ENCODE peak calls at places on chromosome 15, in ten cellular contexts. P is iris pigment epithelial cell; E is NCI-H1694 treated with DMSO at 0.1 percent for 48 hours; D is IMR-90; L is mammary epithelial cell; Y is stimulated activated naive CD8-positive, alpha-beta T cell treated with anti-CD3 and anti-CD28 coated beads, Interleukin-15, amount 100 ng/mL, for 72 hours; I is T follicular helper cell; A is substantia nigra; S is fibroblast of pulmonary artery; U is choroid plexus epithelial cell. N is an unnamed sample.

GRCh38 chr15:62491642-62492041 is 326.6 kb upstream of the C2CD4B start:
- DNase-seq in P (peak), E (no peak), D (peak), L (no peak), Y (no peak), I (no peak), A (no peak), S (peak), U (peak), N (no peak)

GRCh38 chr15:84620626-84621025 is 19.8 kb downstream of the ZSCAN2 start:
- DNase-seq in P (no peak), E (no peak), D (no peak), L (no peak), Y (no peak), I (no peak), A (no peak), S (no peak), U (no peak), N (no peak)

GRCh38 chr15:70069716-70070115 is 28.0 kb downstream of the TLE3 start:
- DNase-seq in P (no peak), E (no peak), D (no peak), L (no peak), Y (no peak), I (no peak), A (no peak), S (no peak), U (no peak), N (no peak)

GRCh38 chr15:46312133-46312740 is 677.4 kb downstream of the SQOR start:
- DNase-seq in P (peak), E (peak), D (peak), L (peak), Y (peak), I (peak), A (peak), S (peak), U (peak), N (peak)

GRCh38 chr15:92608866-92609700 is 46.5 kb downstream of the FAM174B start:
- DNase-seq in P (no peak), E (no peak), D (no peak), L (no peak), Y (no peak), I (no peak), A (no peak), S (no peak), U (no peak), N (no peak)

GRCh38 chr15:23397779-23398178 is 43.2 kb downstream of the GOLGA8S start:
- DNase-seq in P (no peak), E (no peak), D (no peak), L (no peak), Y (no peak), I (no peak), A (no peak), S (no peak), U (no peak), N (no peak)

GRCh38 chr15:41568350-41569017 is 9.5 kb downstream of the TYRO3 start:
- DNase-seq in P (peak), E (no peak), D (peak), L (no peak), Y (no peak), I (no peak), A (peak), S (peak), U (peak), N (no peak)

GRCh38 chr15:50854594-50855490 is 53.6 kb upstream of the AP4E1 start:
- DNase-seq in P (peak), E (peak), D (peak), L (peak), Y (no peak), I (no peak), A (no peak), S (peak), U (peak), N (peak)

GRCh38 chr15:90013503-90013937 is 12.4 kb downstream of the ZNF710 start:
- DNase-seq in P (no peak), E (no peak), D (no peak), L (no peak), Y (no peak), I (peak), A (no peak), S (no peak), U (no peak), N (no peak)

GRCh38 chr15:73941044-73941443 is 14.8 kb downstream of the LOXL1 start:
- DNase-seq in P (peak), E (no peak), D (peak), L (no peak), Y (no peak), I (no peak), A (no peak), S (peak), U (peak), N (no peak)

GRCh38 chr15:70788114-70789049 is 25.0 kb upstream of the UACA start:
- DNase-seq in P (peak), E (no peak), D (peak), L (no peak), Y (no peak), I (no peak), A (no peak), S (peak), U (peak), N (no peak)

GRCh38 chr15:41789662-41790061 is 15.4 kb downstream of the MAPKBP1 start:
- DNase-seq in P (no peak), E (no peak), D (no peak), L (no peak), Y (no peak), I (no peak), A (no peak), S (no peak), U (no peak), N (no peak)

GRCh38 chr15:36959746-36960145 is 140.6 kb downstream of the MEIS2 start:
- DNase-seq in P (peak), E (no peak), D (no peak), L (peak), Y (no peak), I (no peak), A (no peak), S (no peak), U (no peak), N (no peak)

GRCh38 chr15:75640483-75641175 is 605 bp upstream of the IMP3 start:
- DNase-seq in P (peak), E (peak), D (peak), L (peak), Y (peak), I (peak), A (no peak), S (peak), U (peak), N (peak)

GRCh38 chr15:39444729-39445470 is 136.0 kb upstream of the THBS1 start:
- DNase-seq in P (no peak), E (no peak), D (no peak), L (no peak), Y (no peak), I (no peak), A (no peak), S (no peak), U (no peak), N (no peak)

GRCh38 chr15:98412852-98413251 is 235.5 kb upstream of the IGF1R start:
- DNase-seq in P (peak), E (no peak), D (no peak), L (no peak), Y (no peak), I (no peak), A (no peak), S (no peak), U (no peak), N (no peak)

GRCh38 chr15:28920781-28921331 is 35.1 kb downstream of the APBA2 start:
- DNase-seq in P (no peak), E (no peak), D (no peak), L (no peak), Y (no peak), I (no peak), A (no peak), S (no peak), U (no peak), N (no peak)

GRCh38 chr15:76393614-76394013 is 57.0 kb downstream of the ISL2 start:
- DNase-seq in P (peak), E (peak), D (peak), L (no peak), Y (peak), I (no peak), A (no peak), S (peak), U (peak), N (no peak)

GRCh38 chr15:63041982-63042878 is at the start of gene TPM1:
- DNase-seq in P (peak), E (no peak), D (peak), L (peak), Y (peak), I (no peak), A (no peak), S (peak), U (peak), N (no peak)

GRCh38 chr15:33934396-33934795 is 33.9 kb upstream of the CHRM5 start:
- DNase-seq in P (no peak), E (no peak), D (peak), L (no peak), Y (no peak), I (no peak), A (no peak), S (no peak), U (no peak), N (no peak)

GRCh38 chr15:79282371-79283251 is at the start of gene ANKRD34C:
- DNase-seq in P (no peak), E (no peak), D (no peak), L (no peak), Y (no peak), I (no peak), A (no peak), S (no peak), U (no peak), N (no peak)

N was measured in SK-N-MC.